ENCODE peak calls at places on chromosomes 4 and X, in four cellular contexts. One of them, this sample, is unnamed.
A peak's percentile ranks its signal among the peaks of the same experiment; 100 is the strongest.

GRCh38 chr4:6909970-6910339 is 329 bp downstream of the TBC1D14 start:
- DNase-seq in T-helper 1 cell: no peak
- DNase-seq in choroid plexus epithelial cell: no peak
- DNase-seq in activated CD4-positive, alpha-beta memory T cell treated with anti-CD3 and anti-CD28 coated beads for 36 hours: peak; percentile 54
- DNase-seq in this sample: no peak

GRCh38 chrX:39772057-39772832 is 325.5 kb downstream of the BCOR start:
- DNase-seq in T-helper 1 cell: no peak
- DNase-seq in choroid plexus epithelial cell: peak; percentile 62
- DNase-seq in activated CD4-positive, alpha-beta memory T cell treated with anti-CD3 and anti-CD28 coated beads for 36 hours: peak; percentile 86
- DNase-seq in this sample: peak; percentile 33

GRCh38 chr4:186297013-186297645 is 31.1 kb downstream of the F11 start:
- DNase-seq in T-helper 1 cell: no peak
- DNase-seq in choroid plexus epithelial cell: peak; percentile 85
- DNase-seq in activated CD4-positive, alpha-beta memory T cell treated with anti-CD3 and anti-CD28 coated beads for 36 hours: no peak
- DNase-seq in this sample: no peak

GRCh38 chr4:163527172-163527571 is 32.7 kb downstream of the TMA16 start:
- DNase-seq in T-helper 1 cell: no peak
- DNase-seq in choroid plexus epithelial cell: no peak
- DNase-seq in activated CD4-positive, alpha-beta memory T cell treated with anti-CD3 and anti-CD28 coated beads for 36 hours: no peak
- DNase-seq in this sample: no peak

GRCh38 chr4:8904041-8904501 is 32.4 kb upstream of the HMX1 start:
- DNase-seq in T-helper 1 cell: peak; percentile 3
- DNase-seq in choroid plexus epithelial cell: no peak
- DNase-seq in activated CD4-positive, alpha-beta memory T cell treated with anti-CD3 and anti-CD28 coated beads for 36 hours: no peak
- DNase-seq in this sample: no peak

GRCh38 chr4:175770555-175770954 is 41.5 kb downstream of the GPM6A start:
- DNase-seq in T-helper 1 cell: no peak
- DNase-seq in choroid plexus epithelial cell: no peak
- DNase-seq in activated CD4-positive, alpha-beta memory T cell treated with anti-CD3 and anti-CD28 coated beads for 36 hours: no peak
- DNase-seq in this sample: no peak

GRCh38 chrX:106935175-106935574 is 15.0 kb downstream of the CLDN2 start:
- DNase-seq in T-helper 1 cell: no peak
- DNase-seq in choroid plexus epithelial cell: no peak
- DNase-seq in activated CD4-positive, alpha-beta memory T cell treated with anti-CD3 and anti-CD28 coated beads for 36 hours: no peak
- DNase-seq in this sample: no peak

GRCh38 chrX:140971385-140971784 is 31.0 kb upstream of the SPANXB1 start:
- DNase-seq in T-helper 1 cell: no peak
- DNase-seq in choroid plexus epithelial cell: no peak
- DNase-seq in activated CD4-positive, alpha-beta memory T cell treated with anti-CD3 and anti-CD28 coated beads for 36 hours: no peak
- DNase-seq in this sample: no peak

GRCh38 chr4:92305878-92306520 is 2.2 kb downstream of the GRID2 start:
- DNase-seq in T-helper 1 cell: no peak
- DNase-seq in choroid plexus epithelial cell: peak; percentile 2
- DNase-seq in activated CD4-positive, alpha-beta memory T cell treated with anti-CD3 and anti-CD28 coated beads for 36 hours: no peak
- DNase-seq in this sample: no peak

GRCh38 chr4:25966171-25966570 is 52.2 kb downstream of the SMIM20 start:
- DNase-seq in T-helper 1 cell: no peak
- DNase-seq in choroid plexus epithelial cell: no peak
- DNase-seq in activated CD4-positive, alpha-beta memory T cell treated with anti-CD3 and anti-CD28 coated beads for 36 hours: no peak
- DNase-seq in this sample: no peak

GRCh38 chrX:119381349-119381944 is 17.7 kb upstream of the SLC25A43 start:
- DNase-seq in T-helper 1 cell: no peak
- DNase-seq in choroid plexus epithelial cell: no peak
- DNase-seq in activated CD4-positive, alpha-beta memory T cell treated with anti-CD3 and anti-CD28 coated beads for 36 hours: no peak
- DNase-seq in this sample: no peak

GRCh38 chr4:25857403-25857802 is 5.4 kb downstream of the SEL1L3 start:
- DNase-seq in T-helper 1 cell: no peak
- DNase-seq in choroid plexus epithelial cell: peak; percentile 24
- DNase-seq in activated CD4-positive, alpha-beta memory T cell treated with anti-CD3 and anti-CD28 coated beads for 36 hours: no peak
- DNase-seq in this sample: no peak